ENCODE peak calls at places on chromosomes 4 and X, in four cellular contexts. One of them, this sample, is unnamed.

GRCh38 chrX:355329-356050 is 31.2 kb downstream of the PPP2R3B start:
- DNase-seq in AG04449: no peak
- DNase-seq in fibroblast of mammary gland: no peak
- DNase-seq in posterior cingulate gyrus: no peak
- DNase-seq in this sample: no peak

GRCh38 chr4:181597766-181598165 is 645.4 kb upstream of the TENM3 start:
- DNase-seq in fibroblast of mammary gland: peak
- DNase-seq in AG04449: no peak
- DNase-seq in posterior cingulate gyrus: no peak
- DNase-seq in this sample: no peak

GRCh38 chr4:56764775-56765174 is 56.7 kb downstream of the SPINK2 start:
- DNase-seq in fibroblast of mammary gland: peak
- DNase-seq in posterior cingulate gyrus: no peak
- DNase-seq in AG04449: no peak
- DNase-seq in this sample: no peak

GRCh38 chr4:1870578-1871443 is at the start of gene NSD2:
- DNase-seq in AG04449: no peak
- DNase-seq in posterior cingulate gyrus: peak
- DNase-seq in fibroblast of mammary gland: peak
- DNase-seq in this sample: peak

GRCh38 chrX:125404667-125405160 is 85.0 kb downstream of the TEX13C start:
- DNase-seq in fibroblast of mammary gland: no peak
- DNase-seq in posterior cingulate gyrus: no peak
- DNase-seq in AG04449: no peak
- DNase-seq in this sample: no peak

GRCh38 chr4:41448935-41449334 is 89.0 kb upstream of the LIMCH1 start:
- DNase-seq in posterior cingulate gyrus: peak
- DNase-seq in fibroblast of mammary gland: peak
- DNase-seq in AG04449: no peak
- DNase-seq in this sample: no peak

GRCh38 chrX:52277666-52278065 is 91.2 kb upstream of the XAGE2 start:
- DNase-seq in AG04449: no peak
- DNase-seq in fibroblast of mammary gland: no peak
- DNase-seq in posterior cingulate gyrus: no peak
- DNase-seq in this sample: no peak

GRCh38 chr4:20217521-20217920 is 34.2 kb upstream of the SLIT2 start:
- DNase-seq in posterior cingulate gyrus: no peak
- DNase-seq in fibroblast of mammary gland: peak
- DNase-seq in AG04449: no peak
- DNase-seq in this sample: no peak

GRCh38 chr4:948101-948935 is 16.1 kb downstream of the TMEM175 start:
- DNase-seq in AG04449: no peak
- DNase-seq in posterior cingulate gyrus: no peak
- DNase-seq in fibroblast of mammary gland: no peak
- DNase-seq in this sample: no peak

GRCh38 chr4:18689308-18689915 is 667.9 kb upstream of the LCORL start:
- DNase-seq in posterior cingulate gyrus: peak
- DNase-seq in fibroblast of mammary gland: peak
- DNase-seq in AG04449: peak
- DNase-seq in this sample: peak

GRCh38 chrX:20507901-20508620 is 241.4 kb upstream of the RPS6KA3 start:
- DNase-seq in posterior cingulate gyrus: no peak
- DNase-seq in AG04449: no peak
- DNase-seq in fibroblast of mammary gland: no peak
- DNase-seq in this sample: no peak

GRCh38 chr4:176769519-176769918 is 23.2 kb downstream of the VEGFC start:
- DNase-seq in AG04449: peak
- DNase-seq in fibroblast of mammary gland: peak
- DNase-seq in posterior cingulate gyrus: no peak
- DNase-seq in this sample: no peak

GRCh38 chrX:131237363-131237762 is 51.7 kb downstream of the IGSF1 start:
- DNase-seq in fibroblast of mammary gland: no peak
- DNase-seq in AG04449: no peak
- DNase-seq in posterior cingulate gyrus: no peak
- DNase-seq in this sample: no peak

GRCh38 chrX:109890910-109891502 is 111.9 kb upstream of the TMEM164 start:
- DNase-seq in posterior cingulate gyrus: peak
- DNase-seq in fibroblast of mammary gland: peak
- DNase-seq in AG04449: no peak
- DNase-seq in this sample: peak

GRCh38 chr4:156475322-156475721 is 496.3 kb downstream of the PDGFC start:
- DNase-seq in fibroblast of mammary gland: peak
- DNase-seq in posterior cingulate gyrus: no peak
- DNase-seq in AG04449: peak
- DNase-seq in this sample: no peak

GRCh38 chrX:145910017-145910416 is 92.4 kb downstream of the SLITRK2 start:
- DNase-seq in fibroblast of mammary gland: no peak
- DNase-seq in AG04449: no peak
- DNase-seq in posterior cingulate gyrus: peak
- DNase-seq in this sample: no peak

GRCh38 chr4:133062851-133063250 is 86.2 kb upstream of the PCDH10 start:
- DNase-seq in posterior cingulate gyrus: no peak
- DNase-seq in fibroblast of mammary gland: no peak
- DNase-seq in AG04449: no peak
- DNase-seq in this sample: no peak

GRCh38 chr4:103199009-103199408 is 866 bp upstream of the CENPE start:
- DNase-seq in AG04449: no peak
- DNase-seq in fibroblast of mammary gland: no peak
- DNase-seq in posterior cingulate gyrus: no peak
- DNase-seq in this sample: no peak

GRCh38 chr4:37008199-37008598 is 236.3 kb upstream of the NWD2 start:
- DNase-seq in posterior cingulate gyrus: no peak
- DNase-seq in AG04449: no peak
- DNase-seq in fibroblast of mammary gland: no peak
- DNase-seq in this sample: no peak

GRCh38 chr4:11428161-11428700 is 463 bp downstream of the HS3ST1 start:
- DNase-seq in posterior cingulate gyrus: no peak
- DNase-seq in fibroblast of mammary gland: no peak
- DNase-seq in AG04449: no peak
- DNase-seq in this sample: no peak

GRCh38 chr4:184280104-184280503 is 62.4 kb upstream of the ENPP6 start:
- DNase-seq in fibroblast of mammary gland: no peak
- DNase-seq in posterior cingulate gyrus: no peak
- DNase-seq in AG04449: no peak
- DNase-seq in this sample: no peak

GRCh38 chr4:10971800-10972398 is 287.3 kb upstream of the CLNK start:
- DNase-seq in fibroblast of mammary gland: no peak
- DNase-seq in posterior cingulate gyrus: no peak
- DNase-seq in AG04449: no peak
- DNase-seq in this sample: no peak

GRCh38 chr4:4759883-4760282 is 99.6 kb upstream of the MSX1 start:
- DNase-seq in fibroblast of mammary gland: no peak
- DNase-seq in posterior cingulate gyrus: no peak
- DNase-seq in AG04449: no peak
- DNase-seq in this sample: no peak

GRCh38 chrX:133265331-133265730 is 47.2 kb upstream of the TFDP3 start:
- DNase-seq in AG04449: no peak
- DNase-seq in posterior cingulate gyrus: no peak
- DNase-seq in fibroblast of mammary gland: no peak
- DNase-seq in this sample: no peak

GRCh38 chr4:158778712-158779111 is 9.9 kb downstream of the FNIP2 start:
- DNase-seq in fibroblast of mammary gland: no peak
- DNase-seq in AG04449: no peak
- DNase-seq in posterior cingulate gyrus: no peak
- DNase-seq in this sample: no peak

GRCh38 chrX:40922307-40922706 is 162.9 kb upstream of the USP9X start:
- DNase-seq in AG04449: no peak
- DNase-seq in posterior cingulate gyrus: no peak
- DNase-seq in fibroblast of mammary gland: peak
- DNase-seq in this sample: no peak

GRCh38 chrX:144896323-144896722 is 351.0 kb upstream of the SPANXN1 start:
- DNase-seq in posterior cingulate gyrus: no peak
- DNase-seq in fibroblast of mammary gland: peak
- DNase-seq in AG04449: no peak
- DNase-seq in this sample: no peak

GRCh38 chrX:69324851-69325250 is 159.6 kb upstream of the PJA1 start:
- DNase-seq in posterior cingulate gyrus: no peak
- DNase-seq in fibroblast of mammary gland: no peak
- DNase-seq in AG04449: no peak
- DNase-seq in this sample: no peak

This sample was measured in amygdala.